ENCODE peak calls at places on chromosomes 12 and 14, in four cellular contexts. V, K, O and U are unnamed samples.

GRCh38 chr12:78146365-78146772 is 315.7 kb downstream of the NAV3 start:
- DNase-seq in V (peak; percentile 27), K (peak; percentile 15), O (no peak), U (peak; percentile 4)

GRCh38 chr14:55329999-55330710 is 58.9 kb downstream of the FBXO34 start:
- DNase-seq in V (no peak), K (no peak), O (no peak), U (no peak)

GRCh38 chr12:19298837-19299605 is 140.3 kb upstream of the AEBP2 start:
- DNase-seq in V (no peak), K (no peak), O (no peak), U (no peak)

GRCh38 chr14:90114554-90114953 is 52.8 kb downstream of the KCNK13 start:
- DNase-seq in V (no peak), K (peak; percentile 5), O (no peak), U (no peak)

GRCh38 chr12:64216239-64216638 is 5.9 kb downstream of the KICS2 start:
- DNase-seq in V (no peak), K (no peak), O (no peak), U (no peak)

GRCh38 chr12:121090576-121091125 is 42.0 kb upstream of the P2RX7 start:
- DNase-seq in V (no peak), K (no peak), O (no peak), U (no peak)

GRCh38 chr12:46445551-46446235 is 73.1 kb upstream of the SLC38A2 start:
- DNase-seq in V (no peak), K (no peak), O (no peak), U (no peak)

GRCh38 chr12:108302471-108303311 is 36.4 kb downstream of the CMKLR1 start:
- DNase-seq in V (no peak), K (peak; percentile 84), O (no peak), U (no peak)

GRCh38 chr12:80936353-80936641 is 1.4 kb downstream of the LIN7A start:
- DNase-seq in V (no peak), K (no peak), O (no peak), U (no peak)

GRCh38 chr12:3365416-3366385 is 125.3 kb upstream of the PRMT8 start:
- DNase-seq in V (no peak), K (no peak), O (no peak), U (no peak)

GRCh38 chr14:45698462-45699134 is 445.6 kb upstream of the MIS18BP1 start:
- DNase-seq in V (no peak), K (no peak), O (no peak), U (no peak)

GRCh38 chr12:10590976-10591375 is 22.4 kb downstream of the MAGOHB start:
- DNase-seq in V (no peak), K (no peak), O (no peak), U (no peak)

GRCh38 chr14:71137536-71138235 is 230.4 kb downstream of the PCNX1 start:
- DNase-seq in V (no peak), K (no peak), O (no peak), U (no peak)

GRCh38 chr12:94145231-94145979 is 3.0 kb upstream of the PLXNC1 start:
- DNase-seq in V (peak; percentile 16), K (no peak), O (no peak), U (peak; percentile 26)

GRCh38 chr12:70379856-70380255 is 13.8 kb downstream of the KCNMB4 start:
- DNase-seq in V (no peak), K (no peak), O (no peak), U (no peak)

GRCh38 chr12:121637231-121637914 is 11.0 kb downstream of the ORAI1 start:
- DNase-seq in V (no peak), K (no peak), O (no peak), U (no peak)

GRCh38 chr12:25254271-25254880 is 3.6 kb upstream of the KRAS start:
- DNase-seq in V (no peak), K (peak; percentile 47), O (no peak), U (no peak)

GRCh38 chr12:52924764-52925716 is 20.2 kb upstream of the KRT8 start:
- DNase-seq in V (peak; percentile 90), K (peak; percentile 76), O (no peak), U (peak; percentile 88)

GRCh38 chr14:75566321-75566720 is 12.1 kb upstream of the FLVCR2 start:
- DNase-seq in V (no peak), K (no peak), O (no peak), U (no peak)

GRCh38 chr12:131147894-131148293 is 194.2 kb downstream of the ADGRD1 start:
- DNase-seq in V (no peak), K (no peak), O (no peak), U (no peak)

GRCh38 chr12:65778268-65779090 is 45.8 kb upstream of the HMGA2 start:
- DNase-seq in V (no peak), K (no peak), O (no peak), U (no peak)

GRCh38 chr14:105041841-105042765 is 21.2 kb upstream of the CDCA4 start:
- DNase-seq in V (no peak), K (no peak), O (no peak), U (no peak)

GRCh38 chr12:85606455-85606854 is 229.8 kb downstream of the RASSF9 start:
- DNase-seq in V (no peak), K (no peak), O (no peak), U (no peak)

GRCh38 chr14:55074662-55075061 is 23.2 kb downstream of the MAPK1IP1L start:
- DNase-seq in V (no peak), K (no peak), O (peak; percentile 81), U (peak; percentile 26)

GRCh38 chr12:78442454-78442801 is 422.1 kb upstream of the SYT1 start:
- DNase-seq in V (no peak), K (no peak), O (no peak), U (no peak)

GRCh38 chr14:101019974-101020710 is 116.6 kb upstream of the RTL1 start:
- DNase-seq in V (no peak), K (no peak), O (no peak), U (no peak)

GRCh38 chr12:28876423-28876822 is 272.7 kb upstream of the FAR2 start:
- DNase-seq in V (no peak), K (no peak), O (no peak), U (no peak)

DNA sequence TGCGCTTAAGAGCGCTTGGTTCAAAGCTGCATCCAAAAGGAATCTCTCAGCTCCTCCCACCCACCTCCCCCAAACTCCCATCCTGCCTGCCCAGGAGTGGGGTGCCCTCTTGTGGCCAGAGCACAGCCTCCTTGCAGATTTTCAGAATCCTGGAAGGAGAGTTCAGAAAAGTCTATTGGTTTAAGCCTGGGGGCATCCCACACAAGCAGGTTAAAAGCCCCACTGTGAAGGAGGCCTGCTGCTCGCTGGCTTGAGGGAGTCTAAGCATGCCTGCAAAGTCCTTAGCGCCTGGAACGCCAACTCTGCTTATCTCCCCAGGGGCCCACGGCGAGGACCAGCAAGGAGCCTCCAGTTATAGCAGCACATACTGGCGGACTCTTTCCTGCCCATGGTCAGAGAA is 297.1 kb downstream of the KSR2 start:
- DNase-seq in V (peak; percentile 29), K (peak; percentile 5), O (no peak), U (peak; percentile 69)
- TF ChIP-seq MAX in V (no peak), K (no peak), O (no peak), U (no peak)

GRCh38 chr12:16585781-16586180 is 20.2 kb downstream of the LMO3 start:
- DNase-seq in V (no peak), K (no peak), O (no peak), U (no peak)

GRCh38 chr12:16588812-16589211 is 17.1 kb downstream of the LMO3 start:
- DNase-seq in V (no peak), K (no peak), O (no peak), U (no peak)

GRCh38 chr12:16586350-16587109 is 19.4 kb downstream of the LMO3 start:
- DNase-seq in V (no peak), K (no peak), O (no peak), U (no peak)

GRCh38 chr12:16587110-16587453 is 18.9 kb downstream of the LMO3 start:
- DNase-seq in V (no peak), K (no peak), O (no peak), U (no peak)

DNA sequence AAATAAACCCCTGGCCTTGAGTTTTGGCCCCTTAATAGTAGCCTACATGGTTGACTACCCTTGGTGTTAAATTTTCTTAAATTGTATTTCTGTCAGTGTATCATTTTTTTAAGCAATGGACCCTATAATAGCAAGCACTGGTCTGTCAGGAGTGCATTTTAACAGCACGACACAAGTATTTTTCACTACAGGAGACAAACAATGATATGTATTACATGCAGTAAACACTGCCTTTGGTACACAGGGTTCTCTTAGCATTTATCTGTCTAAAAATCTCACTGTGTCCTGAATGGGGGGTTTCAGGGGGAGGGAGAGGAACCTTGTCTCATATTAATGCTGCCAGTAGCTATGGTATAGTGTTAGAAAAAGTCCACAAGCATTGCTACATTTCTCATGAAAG is 18.4 kb downstream of the LMO3 start:
- DNase-seq in V (no peak), K (no peak), O (no peak), U (no peak)
- H3K27me3 ChIP-seq in V (no peaks in the 10 kb centered on the region), K (no peaks in the 10 kb centered on the region), O (no peaks in the 10 kb centered on the region), U (no peaks in the 10 kb centered on the region)

GRCh38 chr14:24103451-24103850 is 9.3 kb downstream of the PCK2 start:
- DNase-seq in V (no peak), K (no peak), O (no peak), U (no peak)
- TF ChIP-seq MAX in V (no peak), K (no peak), O (no peak), U (no peak)

GRCh38 chr14:68363841-68364711 is 428.8 kb downstream of the ZFP36L1 start:
- DNase-seq in V (no peak), K (peak; percentile 44), O (no peak), U (no peak)
- H3K27me3 ChIP-seq in V (no peaks in the 10 kb centered on the region), K (no peaks in the 10 kb centered on the region), O (no peaks in the 10 kb centered on the region), U (no peaks in the 10 kb centered on the region)

GRCh38 chr14:95496690-95497241 is 19.7 kb downstream of the SYNE3 start:
- DNase-seq in V (no peak), K (no peak), O (no peak), U (no peak)
- TF ChIP-seq MAX in V (no peak), K (no peak), O (no peak), U (no peak)

GRCh38 chr14:88998027-88998426 is 173.6 kb downstream of the TTC8 start:
- DNase-seq in V (no peak), K (no peak), O (no peak), U (no peak)
- H3K27me3 ChIP-seq in V (no peaks in the 10 kb centered on the region), K (peaks cover 2% of the 10 kb centered on the region), O (no peaks in the 10 kb centered on the region), U (no peaks in the 10 kb centered on the region)

GRCh38 chr12:1126089-1126488 is 135.1 kb downstream of the ERC1 start:
- DNase-seq in V (no peak), K (no peak), O (no peak), U (no peak)

GRCh38 chr12:1117970-1118563 is 127.0 kb downstream of the ERC1 start:
- DNase-seq in V (peak; percentile 59), K (peak; percentile 40), O (no peak), U (peak; percentile 17)

GRCh38 chr12:1127021-1127420 is 136.0 kb downstream of the ERC1 start:
- DNase-seq in V (no peak), K (no peak), O (no peak), U (no peak)

GRCh38 chr12:1117371-1117770 is 126.3 kb downstream of the ERC1 start:
- DNase-seq in V (no peak), K (no peak), O (no peak), U (no peak)

GRCh38 chr12:1122803-1123202 is 131.8 kb downstream of the ERC1 start:
- DNase-seq in V (no peak), K (no peak), O (no peak), U (no peak)
- TF ChIP-seq MAX in V (no peak), K (no peak), O (no peak), U (no peak)